ENCODE peak calls at places on chromosome 4, in four cellular contexts. C is A673; P is HFF-Myc; J is effector memory CD4-positive, alpha-beta T cell. R is an unnamed sample.

GRCh38 chr4:142565771-142566170 is 280.3 kb downstream of the INPP4B start:
- DNase-seq in J (no peak), C (no peak), P (no peak), R (no peak)

GRCh38 chr4:4689694-4690440 is 148.0 kb upstream of the STX18 start:
- DNase-seq in P (no peak), J (no peak), C (no peak), R (no peak)

GRCh38 chr4:80216100-80216761 is 18.9 kb downstream of the PRDM8 start:
- DNase-seq in J (no peak), C (no peak), P (no peak), R (no peak)

GRCh38 chr4:111268769-111269414 is 646.0 kb upstream of the PITX2 start:
- DNase-seq in P (no peak), J (no peak), C (peak), R (no peak)

GRCh38 chr4:105520819-105521790 is 31.3 kb upstream of the ARHGEF38 start:
- DNase-seq in C (peak), P (peak), J (no peak), R (no peak)

GRCh38 chr4:147157860-147158701 is 212.4 kb upstream of the TTC29 start:
- DNase-seq in P (no peak), C (peak), J (no peak), R (peak)

GRCh38 chr4:56469489-56470210 is 2.2 kb downstream of the SRP72 start:
- DNase-seq in C (no peak), J (no peak), P (no peak), R (no peak)

GRCh38 chr4:3442959-3443749 is 1.4 kb downstream of the HGFAC start:
- DNase-seq in P (no peak), C (peak), J (peak), R (peak)

GRCh38 chr4:98793658-98794057 is 135.2 kb upstream of the TSPAN5 start:
- DNase-seq in C (no peak), P (no peak), J (no peak), R (no peak)

GRCh38 chr4:161555689-161556660 is 607.8 kb downstream of the FSTL5 start:
- DNase-seq in J (no peak), C (peak), P (no peak), R (no peak)

GRCh38 chr4:108060164-108060563 is 70.5 kb downstream of the HADH start:
- DNase-seq in P (no peak), C (peak), J (no peak), R (no peak)

GRCh38 chr4:70753630-70754029 is 31.9 kb downstream of the RUFY3 start:
- DNase-seq in P (no peak), J (no peak), C (no peak), R (no peak)

GRCh38 chr4:106142616-106143015 is 173.4 kb downstream of the TBCK start:
- DNase-seq in J (no peak), C (no peak), P (no peak), R (no peak)

GRCh38 chr4:146049802-146050201 is 111.2 kb upstream of the ZNF827 start:
- DNase-seq in P (no peak), J (no peak), C (no peak), R (no peak)

GRCh38 chr4:149145803-149146202 is 669.8 kb downstream of the IQCM start:
- DNase-seq in P (peak), J (no peak), C (no peak), R (no peak)

GRCh38 chr4:140233811-140234696 is 80.1 kb upstream of the MAML3 start:
- DNase-seq in J (no peak), C (peak), P (no peak), R (no peak)

GRCh38 chr4:102575369-102576129 is 74.4 kb downstream of the NFKB1 start:
- DNase-seq in J (no peak), C (no peak), P (no peak), R (no peak)

GRCh38 chr4:139329665-139330200 is 27.5 kb upstream of the NDUFC1 start:
- DNase-seq in C (no peak), P (no peak), J (no peak), R (no peak)

GRCh38 chr4:122652379-122652778 is 31.5 kb upstream of the IL21 start:
- DNase-seq in C (peak), J (no peak), P (no peak), R (no peak)

GRCh38 chr4:38002451-38003071 is 42.4 kb downstream of the PTTG2 start:
- DNase-seq in C (no peak), P (no peak), J (no peak), R (no peak)

GRCh38 chr4:179803857-179804256 is 2361.6 kb upstream of the AGA start:
- DNase-seq in P (no peak), C (no peak), J (no peak), R (no peak)

GRCh38 chr4:8252301-8253173 is 17.0 kb upstream of the HTRA3 start:
- DNase-seq in P (no peak), J (no peak), C (no peak), R (peak)

GRCh38 chr4:101348367-101348827 is 1.1 kb upstream of the PPP3CA start:
- DNase-seq in C (peak), J (no peak), P (no peak), R (no peak)

GRCh38 chr4:4384837-4385236 is 2.1 kb upstream of the NSG1 start:
- DNase-seq in J (no peak), P (no peak), C (peak), R (peak)

GRCh38 chr4:106316773-106317409 is 541 bp downstream of the AIMP1 start:
- DNase-seq in P (no peak), J (no peak), C (no peak), R (no peak)

GRCh38 chr4:31085736-31086135 is 365.6 kb downstream of the PCDH7 start:
- DNase-seq in P (no peak), C (peak), J (no peak), R (no peak)

GRCh38 chr4:85028910-85029309 is 62.4 kb upstream of the WDFY3 start:
- DNase-seq in C (peak), J (no peak), P (peak), R (no peak)

GRCh38 chr4:55754754-55755350 is 64.7 kb upstream of the EXOC1L start:
- DNase-seq in J (no peak), P (no peak), C (peak), R (no peak)

GRCh38 chr4:54513741-54514140 is 144.0 kb upstream of the KIT start:
- DNase-seq in J (no peak), P (no peak), C (no peak), R (no peak)

GRCh38 chr4:184856277-184856609 is 30.5 kb upstream of the ACSL1 start:
- DNase-seq in C (no peak), J (no peak), P (no peak), R (no peak)

GRCh38 chr4:80362578-80363181 is 27.1 kb downstream of the CFAP299 start:
- DNase-seq in J (no peak), P (no peak), C (peak), R (no peak)

GRCh38 chr4:110183643-110184042 is 14.8 kb downstream of the ELOVL6 start:
- DNase-seq in J (no peak), P (no peak), C (peak), R (no peak)

DNA sequence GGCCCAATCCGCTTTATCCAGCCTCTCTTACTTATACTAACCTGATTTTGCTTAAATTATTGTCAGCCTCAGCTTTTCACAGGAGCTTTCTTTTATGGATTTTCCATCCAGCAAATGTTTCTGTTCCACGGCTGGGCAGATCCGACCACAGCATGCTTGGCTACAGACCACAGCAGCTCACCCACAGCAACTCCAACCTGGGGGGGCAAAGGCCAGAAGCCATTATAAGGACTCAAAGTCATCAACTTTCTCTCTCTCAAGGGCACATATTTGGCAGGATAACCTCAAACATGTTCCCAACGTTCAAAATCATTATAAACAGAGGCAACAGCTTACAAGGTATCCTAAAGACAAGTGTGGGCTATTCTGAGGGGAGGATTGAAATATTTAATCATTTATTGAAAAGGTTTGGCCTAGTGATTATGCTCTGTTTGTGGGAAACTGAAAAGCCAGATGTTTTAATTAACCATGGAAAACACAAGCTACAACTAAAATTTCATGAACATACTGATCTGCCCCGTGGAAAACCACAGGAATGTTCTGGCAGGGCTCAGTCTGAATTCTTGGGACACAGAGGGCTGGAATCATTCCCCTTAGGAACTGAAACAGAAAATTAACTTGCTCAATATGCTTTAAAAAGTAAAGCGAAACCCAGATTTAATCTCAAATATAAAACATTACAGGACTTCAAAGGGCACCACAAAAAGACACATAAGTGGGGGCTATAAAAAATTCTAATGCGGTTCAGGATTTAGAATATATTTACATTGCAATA is 71.2 kb downstream of the APBB2 start:
- DNase-seq in C (peak), P (peak), J (no peak), R (no peak)
- H3K4me3 ChIP-seq in C (no peak), P (no peak), J (no peak), R (no peak)

GRCh38 chr4:1183985-1184773 is 11.8 kb upstream of the SPON2 start:
- DNase-seq in P (no peak), J (no peak), C (no peak), R (no peak)
- H3K4me3 ChIP-seq in P (no peak), J (no peak), C (no peak), R (no peak)

GRCh38 chr4:78039678-78040077 is 17.4 kb upstream of the FRAS1 start:
- DNase-seq in C (no peak), J (no peak), P (no peak), R (no peak)
- H3K4me3 ChIP-seq in C (no peak), J (no peak), P (no peak), R (no peak)

DNA sequence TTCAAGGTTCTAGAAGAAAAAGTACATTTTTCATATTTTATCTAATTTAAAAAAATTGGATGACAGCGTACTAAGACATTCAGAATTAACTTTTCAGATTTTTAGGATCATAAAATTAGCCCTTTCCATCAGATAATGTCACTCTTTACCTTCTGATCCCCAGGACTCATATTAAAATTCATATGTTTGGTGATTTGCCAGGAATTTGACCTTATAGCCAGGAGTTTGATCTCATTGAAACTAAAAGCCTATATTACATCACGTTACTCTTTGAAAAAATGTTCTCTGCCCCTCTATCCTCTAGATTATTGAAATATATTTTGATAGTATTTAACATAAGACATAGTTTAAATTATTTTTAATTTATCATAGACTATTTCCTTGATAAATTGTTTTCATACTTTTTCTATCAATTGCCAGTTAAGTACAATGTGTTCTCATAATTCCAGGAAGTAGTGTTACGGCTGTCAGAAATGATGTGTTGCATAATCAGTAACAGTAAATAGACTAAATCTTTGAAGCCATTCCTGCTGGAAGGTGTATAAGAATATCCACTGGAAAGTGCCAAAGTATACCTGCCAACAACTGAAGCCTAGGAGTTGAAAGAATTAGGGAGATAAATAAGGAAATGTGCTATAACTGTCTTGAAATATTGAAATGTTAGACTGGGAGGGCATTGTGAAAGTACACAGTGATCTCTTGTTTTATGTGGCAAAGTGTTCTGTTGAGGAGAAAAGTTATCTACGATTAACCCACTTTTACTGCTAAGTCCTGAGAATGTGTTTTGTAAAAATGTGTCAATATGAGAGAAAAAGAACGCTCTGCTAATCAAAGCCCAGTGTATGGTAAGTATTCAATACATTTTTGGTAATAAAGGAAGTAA is 32.9 kb upstream of the PDGFC start:
- DNase-seq in C (no peak), P (no peak), J (no peak), R (no peak)
- H3K4me3 ChIP-seq in C (no peak), P (no peak), J (no peak), R (no peak)

GRCh38 chr4:7083597-7084563 is 16.0 kb upstream of the GRPEL1 start:
- DNase-seq in C (no peak), P (no peak), J (no peak), R (no peak)
- H3K4me3 ChIP-seq in C (no peak), P (no peak), J (no peak), R (no peak)

R was measured in kidney.